ENCODE peak calls at places on chromosomes 11 and 22, in five cellular contexts. G is fibroblast of lung, M is A549, R is A673, Q is mesenchymal stem cell. A is an unnamed sample.

GRCh38 chr22:28891156-28891733 is 7.9 kb downstream of the ZNRF3 start:
- DNase-seq in G (no peak), M (no peak), R (no peak), Q (no peak), A (peak; percentile 1)

GRCh38 chr22:33796494-33796893 is 123.8 kb downstream of the LARGE1 start:
- DNase-seq in G (no peak), M (no peak), R (no peak), Q (no peak), A (no peak)

GRCh38 chr11:4059424-4059823 is 35.2 kb upstream of the RRM1 start:
- DNase-seq in G (no peak), M (no peak), R (no peak), Q (no peak), A (no peak)

GRCh38 chr11:83493918-83494317 is 207.8 kb upstream of the CCDC90B start:
- DNase-seq in G (no peak), M (no peak), R (no peak), Q (no peak), A (no peak)

GRCh38 chr11:92667446-92668165 is 301.8 kb upstream of the MTNR1B start:
- DNase-seq in G (no peak), M (no peak), R (no peak), Q (no peak), A (no peak)

GRCh38 chr22:30654361-30654760 is 13.3 kb downstream of the DUSP18 start:
- DNase-seq in G (no peak), M (no peak), R (no peak), Q (no peak), A (no peak)

GRCh38 chr11:21174781-21175180 is 505.4 kb downstream of the NELL1 start:
- DNase-seq in G (no peak), M (no peak), R (no peak), Q (no peak), A (no peak)

GRCh38 chr11:80155412-80156017 is 714.7 kb upstream of the TENM4 start:
- DNase-seq in G (peak; percentile 49), M (peak; percentile 22), R (peak; percentile 76), Q (peak; percentile 45), A (no peak)

GRCh38 chr11:92969634-92970347 is at the start of gene MTNR1B:
- DNase-seq in G (no peak), M (no peak), R (no peak), Q (no peak), A (no peak)

GRCh38 chr22:41742918-41743317 is 43.6 kb downstream of the MEI1 start:
- DNase-seq in G (no peak), M (no peak), R (no peak), Q (no peak), A (no peak)

GRCh38 chr11:108757630-108758029 is 92.8 kb downstream of the DDX10 start:
- DNase-seq in G (no peak), M (no peak), R (no peak), Q (no peak), A (no peak)

GRCh38 chr11:48031602-48032001 is 51.2 kb downstream of the PTPRJ start:
- DNase-seq in G (no peak), M (no peak), R (no peak), Q (no peak), A (no peak)

GRCh38 chr11:94706211-94706610 is 61.9 kb upstream of the AMOTL1 start:
- DNase-seq in G (no peak), M (no peak), R (no peak), Q (no peak), A (no peak)

GRCh38 chr22:43188829-43189545 is 2.1 kb upstream of the TTLL12 start:
- DNase-seq in G (no peak), M (no peak), R (no peak), Q (peak; percentile 25), A (no peak)

GRCh38 chr11:2202071-2202899 is 30.7 kb upstream of the TH start:
- DNase-seq in G (no peak), M (no peak), R (no peak), Q (no peak), A (no peak)

GRCh38 chr11:12655842-12656241 is 18.4 kb upstream of the TEAD1 start:
- DNase-seq in G (no peak), M (no peak), R (no peak), Q (no peak), A (no peak)

GRCh38 chr11:43567396-43567975 is 113.1 kb upstream of the HSD17B12 start:
- DNase-seq in G (peak; percentile 60), M (peak; percentile 58), R (peak; percentile 85), Q (peak; percentile 49), A (no peak)

GRCh38 chr11:131928992-131929391 is 558.6 kb downstream of the NTM start:
- DNase-seq in G (no peak), M (no peak), R (no peak), Q (no peak), A (no peak)

GRCh38 chr11:83918471-83918870 is 632.3 kb upstream of the CCDC90B start:
- DNase-seq in G (no peak), M (no peak), R (no peak), Q (no peak), A (peak; percentile 83)

GRCh38 chr11:93988455-93988854 is 32.7 kb upstream of the HEPHL1 start:
- DNase-seq in G (no peak), M (no peak), R (no peak), Q (no peak), A (no peak)

GRCh38 chr11:104704888-104705287 is 193.4 kb downstream of the CASP12 start:
- DNase-seq in G (no peak), M (no peak), R (no peak), Q (no peak), A (no peak)

GRCh38 chr11:76190376-76190775 is 15.9 kb downstream of the WNT11 start:
- DNase-seq in G (peak; percentile 59), M (no peak), R (no peak), Q (no peak), A (no peak)

GRCh38 chr11:84243629-84244263 is 957.6 kb upstream of the CCDC90B start:
- DNase-seq in G (no peak), M (no peak), R (no peak), Q (no peak), A (no peak)

GRCh38 chr11:62752994-62753735 is 795 bp downstream of the ZBTB3 start:
- DNase-seq in G (no peak), M (no peak), R (no peak), Q (no peak), A (no peak)

GRCh38 chr11:62757846-62758788 is 3.3 kb upstream of the POLR2G start:
- DNase-seq in G (no peak), M (no peak), R (no peak), Q (no peak), A (no peak)

GRCh38 chr11:62753736-62754603 is at the start of gene ZBTB3:
- DNase-seq in G (peak; percentile 99), M (peak; percentile 100), R (peak; percentile 100), Q (peak; percentile 100), A (peak; percentile 99)

GRCh38 chr11:62752177-62752785 is 1.7 kb downstream of the ZBTB3 start:
- DNase-seq in G (no peak), M (no peak), R (no peak), Q (no peak), A (no peak)

DNA sequence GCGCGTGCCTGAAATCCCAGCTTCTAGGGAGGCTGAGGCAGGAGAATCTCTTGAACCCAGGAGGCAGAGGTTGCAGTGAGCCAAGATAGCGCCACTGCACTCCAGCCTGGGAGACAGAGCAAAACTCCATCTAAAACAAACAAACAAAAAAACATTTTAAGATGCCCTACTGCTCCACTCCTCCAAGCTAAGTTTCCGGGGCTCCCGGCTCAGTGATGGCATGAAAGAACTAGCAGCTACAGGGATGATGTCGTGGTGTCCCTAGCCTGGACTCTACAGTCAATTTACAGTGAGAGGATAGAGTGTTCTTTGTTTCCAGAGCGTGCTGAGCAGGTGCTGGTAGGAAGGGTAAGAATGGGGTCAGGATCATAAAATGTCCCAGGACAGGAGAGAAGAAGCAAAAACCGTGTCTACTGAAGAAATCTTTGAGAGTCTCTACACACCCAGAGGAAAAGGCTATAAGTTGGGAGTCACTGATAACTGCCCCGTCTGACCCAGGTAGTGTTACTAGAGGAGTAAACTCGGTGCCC is 1.2 kb upstream of the ZBTB3 start:
- DNase-seq in G (no peak), M (no peak), R (no peak), Q (no peak), A (no peak)
- H3K4me3 ChIP-seq in G (no peak overlapping the region), M (peak overlapping the region; percentile 55), R (no peak overlapping the region), Q (no peak overlapping the region), A (no peak overlapping the region)

GRCh38 chr11:78832226-78832947 is 257.7 kb upstream of the NARS2 start:
- DNase-seq in G (no peak), M (peak; percentile 7), R (no peak), Q (no peak), A (no peak)
- H3K4me1 ChIP-seq in G (no peaks in the 10 kb centered on the region), M (no peaks in the 10 kb centered on the region), R (no peaks in the 10 kb centered on the region), Q (peaks cover 13% of the 10 kb centered on the region), A (no peaks in the 10 kb centered on the region)

GRCh38 chr22:19937616-19938473 is 3.7 kb upstream of the COMT start:
- DNase-seq in G (no peak), M (no peak), R (no peak), Q (no peak), A (no peak)
- H3K27ac ChIP-seq in G (no peak overlapping the region), M (no peak overlapping the region), R (no peak overlapping the region), Q (no peak overlapping the region), A (no peak overlapping the region)

GRCh38 chr11:10225553-10225952 is 68.5 kb downstream of the SBF2 start:
- DNase-seq in G (no peak), M (no peak), R (no peak), Q (no peak), A (no peak)
- H3K4me3 ChIP-seq in G (no peak overlapping the region), M (no peak overlapping the region), R (no peak overlapping the region), Q (no peak overlapping the region), A (no peak overlapping the region)

DNA sequence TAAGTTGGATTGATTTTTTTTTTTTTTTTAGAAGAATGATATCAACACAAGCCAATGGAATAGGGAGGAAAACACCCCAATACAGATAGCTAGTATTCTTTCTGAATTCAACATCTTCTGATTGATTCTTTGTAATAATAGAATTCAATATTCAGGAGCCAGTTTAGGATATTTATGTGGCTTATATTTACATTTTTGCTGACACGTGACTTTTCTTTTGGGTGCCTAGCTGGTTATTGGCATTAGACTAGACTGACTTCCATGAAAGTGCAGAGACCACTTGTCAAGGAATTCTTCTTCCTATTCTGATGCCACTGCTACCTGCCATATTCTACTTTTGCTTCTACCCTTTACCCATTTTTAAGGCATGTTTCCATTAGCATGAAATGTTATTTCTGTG is 16.4 kb downstream of the TRIM44 start:
- DNase-seq in G (no peak), M (no peak), R (no peak), Q (no peak), A (no peak)
- H3K4me1 ChIP-seq in G (peaks cover 8% of the 10 kb centered on the region), M (peaks cover 8% of the 10 kb centered on the region), R (peaks cover 29% of the 10 kb centered on the region), Q (peaks cover 5% of the 10 kb centered on the region), A (peaks cover 18% of the 10 kb centered on the region)